ENCODE peak calls at places on chromosomes 12 and 14, in nine cellular contexts. J is left lung; W is CD8-positive, alpha-beta memory T cell; M is tibial nerve; D is adrenal gland; K is heart left ventricle; P is heart right ventricle; F is PC-3; H is mesenchymal stem cell. S is an unnamed sample.

GRCh38 chr14:55710506-55711041 is 130.6 kb downstream of the KTN1 start:
- DNase-seq in J (no peak), W (no peak), M (no peak), D (no peak), K (no peak), P (no peak), F (no peak), H (no peak), S (no peak)

GRCh38 chr12:52802442-52802841 is 6.5 kb upstream of the KRT3 start:
- DNase-seq in J (no peak), W (no peak), M (no peak), D (no peak), K (no peak), P (no peak), F (no peak), H (no peak), S (peak; percentile 95)

GRCh38 chr12:84599539-84599938 is 313.1 kb downstream of the SLC6A15 start:
- DNase-seq in J (no peak), W (no peak), M (no peak), D (no peak), K (no peak), P (no peak), F (peak; percentile 91), H (peak; percentile 69), S (no peak)

GRCh38 chr12:67456281-67456918 is 187.2 kb downstream of the CAND1 start:
- DNase-seq in J (no peak), W (no peak), M (peak; percentile 45), D (peak; percentile 58), K (peak; percentile 54), P (peak; percentile 41), F (peak; percentile 71), H (peak; percentile 29), S (peak; percentile 55)

GRCh38 chr12:113467514-113468364 is 3.9 kb downstream of the LHX5 start:
- DNase-seq in J (no peak), W (no peak), M (no peak), D (no peak), K (no peak), P (no peak), F (peak; percentile 37), H (no peak), S (no peak)

GRCh38 chr12:82964446-82964845 is 277.7 kb downstream of the TMTC2 start:
- DNase-seq in J (no peak), W (no peak), M (no peak), D (no peak), K (no peak), P (no peak), F (no peak), H (no peak), S (no peak)

GRCh38 chr12:90036641-90037040 is 328.0 kb upstream of the ATP2B1 start:
- DNase-seq in J (no peak), W (no peak), M (no peak), D (no peak), K (no peak), P (no peak), F (peak; percentile 81), H (no peak), S (no peak)

GRCh38 chr12:26721800-26722199 is 111.2 kb downstream of the ITPR2 start:
- DNase-seq in J (no peak), W (no peak), M (no peak), D (no peak), K (no peak), P (no peak), F (peak; percentile 74), H (no peak), S (no peak)

GRCh38 chr12:9243999-9244649 is 35.9 kb upstream of the PZP start:
- DNase-seq in J (no peak), W (no peak), M (no peak), D (no peak), K (no peak), P (no peak), F (no peak), H (no peak), S (no peak)

GRCh38 chr12:131783915-131784541 is 44.2 kb upstream of the MMP17 start:
- DNase-seq in J (no peak), W (no peak), M (no peak), D (peak; percentile 66), K (no peak), P (no peak), F (peak; percentile 84), H (peak; percentile 87), S (peak; percentile 78)

GRCh38 chr14:21965042-21965441 is 291.4 kb upstream of the OR4E1 start:
- DNase-seq in J (no peak), W (peak; percentile 55), M (no peak), D (no peak), K (no peak), P (no peak), F (no peak), H (no peak), S (no peak)

GRCh38 chr12:120666577-120667390 is 20.2 kb upstream of the MLEC start:
- DNase-seq in J (no peak), W (no peak), M (no peak), D (no peak), K (no peak), P (no peak), F (no peak), H (no peak), S (no peak)

GRCh38 chr12:62898568-62898967 is 36.4 kb downstream of the PPM1H start:
- DNase-seq in J (no peak), W (no peak), M (no peak), D (no peak), K (no peak), P (no peak), F (peak; percentile 61), H (no peak), S (no peak)

GRCh38 chr14:95257521-95257920 is 62.2 kb downstream of the CLMN start:
- DNase-seq in J (no peak), W (no peak), M (no peak), D (no peak), K (no peak), P (no peak), F (no peak), H (no peak), S (no peak)

GRCh38 chr14:81471062-81471461 is 62.6 kb downstream of the SEL1L start:
- DNase-seq in J (no peak), W (no peak), M (no peak), D (no peak), K (no peak), P (no peak), F (no peak), H (no peak), S (no peak)

GRCh38 chr14:63404906-63405305 is 86.2 kb upstream of the GPHB5 start:
- DNase-seq in J (no peak), W (no peak), M (no peak), D (no peak), K (no peak), P (no peak), F (peak; percentile 43), H (no peak), S (no peak)

GRCh38 chr14:24861083-24861630 is 188.8 kb downstream of the STXBP6 start:
- DNase-seq in J (no peak), W (no peak), M (no peak), D (no peak), K (no peak), P (no peak), F (no peak), H (peak; percentile 21), S (peak; percentile 83)

GRCh38 chr12:124928095-124928911 is 13.9 kb upstream of the UBC start:
- DNase-seq in J (peak; percentile 88), W (no peak), M (peak; percentile 56), D (peak; percentile 74), K (peak; percentile 88), P (peak; percentile 69), F (peak; percentile 88), H (no peak), S (no peak)

GRCh38 chr12:123032736-123033391 is 52.4 kb downstream of the ARL6IP4 start:
- DNase-seq in J (peak; percentile 29), W (no peak), M (no peak), D (no peak), K (no peak), P (no peak), F (no peak), H (no peak), S (no peak)

GRCh38 chr12:47758584-47758833 is 171 bp downstream of the RAPGEF3 start:
- DNase-seq in J (no peak), W (no peak), M (no peak), D (no peak), K (no peak), P (no peak), F (no peak), H (no peak), S (no peak)
- H3K4me1 ChIP-seq in J (peaks cover 60% of the 10 kb centered on the region), W (peaks cover 11% of the 10 kb centered on the region), M (peaks cover 51% of the 10 kb centered on the region), D (peaks cover 10% of the 10 kb centered on the region), K (peaks cover 33% of the 10 kb centered on the region), P (peaks cover 50% of the 10 kb centered on the region), F (peaks cover 48% of the 10 kb centered on the region), H (peaks cover 53% of the 10 kb centered on the region), S (peaks cover 27% of the 10 kb centered on the region)

GRCh38 chr12:103957865-103958388 is 7.7 kb upstream of the TDG start:
- DNase-seq in J (no peak), W (no peak), M (no peak), D (no peak), K (no peak), P (no peak), F (no peak), H (no peak), S (no peak)
- H3K4me3 ChIP-seq in J (no peak overlapping the region), W (no peak overlapping the region), M (peak overlapping the region; percentile 67), D (no peak overlapping the region), K (peak overlapping the region; percentile 90), P (peak overlapping the region; percentile 87), F (peak overlapping the region; percentile 74), H (no peak overlapping the region), S (no peak overlapping the region)

GRCh38 chr12:118424883-118425282 is 48.5 kb downstream of the SUDS3 start:
- DNase-seq in J (no peak), W (no peak), M (no peak), D (no peak), K (no peak), P (no peak), F (peak; percentile 16), H (no peak), S (no peak)

GRCh38 chr12:118428643-118429042 is 52.3 kb downstream of the SUDS3 start:
- DNase-seq in J (no peak), W (no peak), M (no peak), D (no peak), K (no peak), P (no peak), F (no peak), H (no peak), S (no peak)

GRCh38 chr12:118430516-118430915 is 54.2 kb downstream of the SUDS3 start:
- DNase-seq in J (no peak), W (no peak), M (no peak), D (no peak), K (no peak), P (no peak), F (no peak), H (no peak), S (no peak)

GRCh38 chr12:118432812-118433540 is 56.6 kb downstream of the SUDS3 start:
- DNase-seq in J (no peak), W (no peak), M (no peak), D (no peak), K (no peak), P (no peak), F (no peak), H (peak; percentile 41), S (no peak)

GRCh38 chr12:118429703-118430383 is 53.5 kb downstream of the SUDS3 start:
- DNase-seq in J (peak; percentile 65), W (no peak), M (no peak), D (no peak), K (no peak), P (no peak), F (no peak), H (no peak), S (no peak)
- H3K27ac ChIP-seq in J (no peak overlapping the region), W (no peak overlapping the region), M (no peak overlapping the region), D (no peak overlapping the region), K (no peak overlapping the region), P (no peak overlapping the region), F (no peak overlapping the region), H (no peak overlapping the region), S (no peak overlapping the region)

GRCh38 chr14:51020024-51020710 is 74.7 kb downstream of the TRIM9 start:
- DNase-seq in J (no peak), W (no peak), M (no peak), D (no peak), K (no peak), P (no peak), F (no peak), H (peak; percentile 38), S (peak; percentile 45)
- H3K4me1 ChIP-seq in J (no peaks in the 10 kb centered on the region), W (no peaks in the 10 kb centered on the region), M (peaks cover 53% of the 10 kb centered on the region), D (no peaks in the 10 kb centered on the region), K (no peaks in the 10 kb centered on the region), P (no peaks in the 10 kb centered on the region), F (peaks cover under 1% of the 10 kb centered on the region), H (peaks cover 9% of the 10 kb centered on the region), S (no peaks in the 10 kb centered on the region)

S was measured in SJSA1.